ENCODE peak calls at places on chromosomes 2 and 18, in ten cellular contexts. T, Y, H, O, S, A, I, B, R and L are unnamed samples.

GRCh38 chr2:128520340-128520739 is 201.7 kb upstream of the HS6ST1 start:
- DNase-seq in I (no peak), A (no peak), B (no peak), O (no peak), R (no peak), H (no peak), Y (no peak), S (no peak), T (no peak), L (no peak)

GRCh38 chr2:161946489-161947107 is 127.4 kb downstream of the DPP4 start:
- DNase-seq in O (peak; percentile 48), H (peak; percentile 67), I (peak; percentile 38), A (no peak), B (no peak), R (peak; percentile 28), T (no peak), Y (no peak), S (no peak), L (peak; percentile 39)

GRCh38 chr18:73244411-73244810 is 376.6 kb upstream of the NETO1 start:
- DNase-seq in B (no peak), Y (no peak), T (no peak), R (no peak), I (no peak), S (no peak), H (no peak), O (no peak), A (no peak), L (peak; percentile 25)

GRCh38 chr18:48781041-48781989 is 169.4 kb downstream of the SMAD7 start:
- DNase-seq in R (peak; percentile 92), B (peak; percentile 94), A (peak; percentile 83), I (no peak), Y (peak; percentile 95), O (peak; percentile 96), H (peak; percentile 96), S (peak; percentile 76), T (peak; percentile 95), L (no peak)

GRCh38 chr18:79760881-79761280 is 36.9 kb upstream of the KCNG2 start:
- DNase-seq in R (no peak), A (no peak), T (no peak), B (no peak), I (no peak), O (no peak), Y (no peak), S (no peak), H (no peak), L (no peak)

GRCh38 chr2:95077521-95077807 is 44.1 kb downstream of the MRPS5 start:
- DNase-seq in B (no peak), I (no peak), H (no peak), S (no peak), A (no peak), T (no peak), R (peak; percentile 2), O (no peak), Y (no peak), L (no peak)

GRCh38 chr18:3148930-3149535 is 70.7 kb downstream of the MYOM1 start:
- DNase-seq in S (no peak), A (no peak), B (no peak), Y (no peak), H (peak; percentile 36), T (no peak), O (no peak), I (no peak), R (no peak), L (peak; percentile 72)

GRCh38 chr2:144290276-144290675 is 229.6 kb downstream of the ZEB2 start:
- DNase-seq in Y (no peak), H (no peak), S (no peak), I (no peak), O (no peak), B (no peak), R (no peak), A (no peak), T (no peak), L (no peak)

GRCh38 chr2:120205901-120206581 is 17.2 kb downstream of the TMEM185B start:
- DNase-seq in T (no peak), R (peak; percentile 69), S (no peak), I (no peak), A (no peak), H (no peak), O (no peak), Y (peak; percentile 57), B (no peak), L (no peak)

GRCh38 chr2:69538872-69539548 is 101.8 kb upstream of the NFU1 start:
- DNase-seq in I (no peak), O (peak; percentile 31), Y (no peak), R (peak; percentile 26), S (no peak), H (no peak), T (no peak), B (no peak), A (no peak), L (peak; percentile 58)

DNA sequence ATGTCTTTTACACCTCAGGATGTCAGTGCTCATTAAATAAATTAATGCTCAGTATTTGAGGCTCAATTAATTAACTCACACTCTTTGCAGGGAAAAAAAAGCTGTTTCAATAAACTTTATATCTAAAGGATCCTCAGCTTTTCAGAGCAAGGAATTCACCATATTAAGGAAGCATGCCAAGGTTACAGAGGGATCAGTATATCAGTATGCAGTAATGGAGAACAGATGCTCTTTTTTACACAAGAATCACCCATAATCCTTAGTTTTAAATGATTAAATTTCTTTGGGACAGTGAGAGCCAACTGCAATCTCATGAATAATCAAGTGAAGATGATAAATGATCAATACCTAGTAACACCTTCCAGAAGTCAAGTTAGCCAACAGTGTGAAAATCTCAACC is 14.9 kb upstream of the LCT start:
- DNase-seq in T (no peak), I (no peak), B (no peak), A (no peak), H (no peak), Y (no peak), O (no peak), R (no peak), S (no peak), L (no peak)
- H3K36me3 ChIP-seq in T (peaks cover 16% of the 10 kb centered on the region), I (peaks cover 39% of the 10 kb centered on the region), B (peaks cover 41% of the 10 kb centered on the region), A (no peaks in the 10 kb centered on the region), H (no peaks in the 10 kb centered on the region), Y (peaks cover 91% of the 10 kb centered on the region), O (peaks cover 17% of the 10 kb centered on the region), R (no peaks in the 10 kb centered on the region), S (no peaks in the 10 kb centered on the region), L (no peaks in the 10 kb centered on the region)

DNA sequence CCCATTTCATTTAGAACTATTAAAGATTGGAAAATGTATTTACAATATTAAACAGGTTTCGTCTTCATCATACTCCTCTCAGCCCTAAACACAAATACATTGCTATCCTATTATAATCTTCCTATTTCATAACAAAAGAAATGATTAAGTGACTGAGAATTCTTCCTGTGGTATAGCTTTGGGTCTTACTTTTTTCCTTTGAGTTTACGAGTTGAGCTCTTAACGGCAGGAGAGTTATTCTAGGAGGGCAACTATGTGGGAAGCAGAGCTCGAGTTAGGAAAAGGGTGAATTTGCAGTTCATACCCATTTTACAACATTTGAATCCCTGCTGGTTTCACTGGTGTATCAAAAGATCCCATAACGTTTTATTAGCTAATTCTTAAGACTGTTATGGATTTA is 105.0 kb downstream of the FIGN start:
- DNase-seq in I (no peak), S (no peak), Y (no peak), B (no peak), O (no peak), T (no peak), A (no peak), H (no peak), R (no peak), L (no peak)
- TF ChIP-seq CTCF in I (no peak), S (no peak), Y (no peak), B (no peak), O (no peak), T (no peak), A (no peak), H (no peak), R (no peak), L (no peak)

GRCh38 chr2:27647289-27647688 is 16.1 kb downstream of the SUPT7L start:
- DNase-seq in I (no peak), B (no peak), A (no peak), S (no peak), R (no peak), T (no peak), Y (no peak), O (no peak), H (no peak), L (peak; percentile 11)
- H3K36me3 ChIP-seq in I (peaks cover 28% of the 10 kb centered on the region), B (peaks cover 95% of the 10 kb centered on the region), A (peaks cover 10% of the 10 kb centered on the region), S (no peaks in the 10 kb centered on the region), R (no peaks in the 10 kb centered on the region), T (peaks cover 76% of the 10 kb centered on the region), Y (peaks cover 77% of the 10 kb centered on the region), O (peaks cover 41% of the 10 kb centered on the region), H (peaks cover 15% of the 10 kb centered on the region), L (peaks cover 6% of the 10 kb centered on the region)

GRCh38 chr2:40177366-40177765 is 274.5 kb downstream of the SLC8A1 start:
- DNase-seq in O (no peak), A (no peak), I (no peak), H (no peak), R (no peak), S (no peak), T (no peak), Y (no peak), B (no peak), L (no peak)

GRCh38 chr2:40181855-40182254 is 270.0 kb downstream of the SLC8A1 start:
- DNase-seq in H (no peak), Y (no peak), I (no peak), O (no peak), A (no peak), T (no peak), B (no peak), S (no peak), R (no peak), L (no peak)

GRCh38 chr2:40178971-40179370 is 272.9 kb downstream of the SLC8A1 start:
- DNase-seq in A (no peak), I (no peak), H (no peak), R (no peak), O (no peak), S (no peak), T (no peak), B (no peak), Y (no peak), L (peak; percentile 45)

GRCh38 chr2:40179801-40180200 is 272.1 kb downstream of the SLC8A1 start:
- DNase-seq in I (no peak), H (no peak), O (no peak), R (no peak), A (no peak), Y (no peak), S (no peak), T (no peak), B (no peak), L (no peak)

DNA sequence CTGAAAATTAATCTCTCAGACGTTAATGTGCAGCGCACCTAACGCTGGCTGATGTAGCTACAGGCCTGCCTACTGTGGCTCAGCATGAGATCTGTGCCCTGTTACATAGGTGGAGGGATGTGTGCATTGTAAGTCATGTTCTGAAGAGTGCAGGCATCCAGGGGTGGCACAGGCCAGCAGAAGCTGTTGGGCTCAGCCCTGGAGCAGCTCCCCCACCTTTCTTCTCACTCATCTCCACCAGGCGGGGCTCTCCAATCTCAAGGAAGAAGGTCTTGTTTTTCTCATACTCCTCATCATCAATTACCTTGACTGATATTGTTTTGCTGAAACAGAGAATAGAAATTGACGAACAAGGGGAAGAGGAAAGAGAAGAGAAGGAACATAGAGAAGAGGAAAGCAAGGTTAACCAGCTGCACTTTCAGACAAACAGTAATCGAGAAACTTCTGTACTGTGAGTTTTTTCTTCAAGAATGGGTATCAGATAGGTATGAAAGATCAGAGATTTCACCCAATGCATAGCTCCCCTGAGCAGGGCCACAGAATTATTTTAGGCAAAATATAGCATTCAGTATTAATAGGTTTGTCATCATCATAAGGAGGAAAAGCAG is 273.6 kb downstream of the SLC8A1 start:
- DNase-seq in Y (no peak), H (no peak), T (no peak), O (no peak), I (no peak), S (no peak), R (no peak), B (no peak), A (no peak), L (no peak)
- TF ChIP-seq CTCF in Y (no peak), H (no peak), T (no peak), O (no peak), I (peak; percentile 29), S (no peak), R (no peak), B (no peak), A (no peak), L (no peak)